ENCODE peak calls at places on chromosomes 5 and 9, in nine cellular contexts. J, Y, T, W, E, Q, I, M and B are unnamed samples. For H3K4me1, the result is how much of the 10 kb centered on the place peaks cover.

GRCh38 chr5:60630836-60631235 is 69.1 kb downstream of the DEPDC1B start:
- DNase-seq in T (no peak), J (no peak), M (no peak), Y (no peak), E (no peak), Q (no peak), W (no peak), I (no peak), B (no peak)

GRCh38 chr9:77449177-77450092 is 198.7 kb downstream of the GNA14 start:
- DNase-seq in M (no peak), W (no peak), T (no peak), E (no peak), Y (no peak), I (peak), J (no peak), Q (peak), B (no peak)

GRCh38 chr5:145463634-145464033 is 371.5 kb downstream of the PRELID2 start:
- DNase-seq in Q (no peak), T (no peak), I (no peak), M (no peak), Y (no peak), J (no peak), E (no peak), W (no peak), B (no peak)

GRCh38 chr5:171495122-171495700 is 75.8 kb downstream of the FGF18 start:
- DNase-seq in J (peak), Q (no peak), M (no peak), T (no peak), W (peak), Y (no peak), I (no peak), E (no peak), B (peak)

GRCh38 chr9:99103909-99104458 is 929 bp upstream of the TGFBR1 start:
- DNase-seq in J (peak), T (no peak), M (no peak), Y (no peak), I (peak), Q (peak), W (peak), E (no peak), B (no peak)

GRCh38 chr9:37935106-37935505 is 31.2 kb upstream of the SLC25A51 start:
- DNase-seq in T (no peak), Q (no peak), Y (no peak), W (no peak), J (no peak), M (no peak), E (no peak), I (no peak), B (peak)

GRCh38 chr9:126419475-126419874 is 92.8 kb downstream of the MVB12B start:
- DNase-seq in Y (no peak), M (no peak), E (no peak), I (no peak), W (no peak), J (peak), T (no peak), Q (peak), B (no peak)

GRCh38 chr5:84585218-84585617 is 200.5 kb upstream of the EDIL3 start:
- DNase-seq in I (no peak), M (no peak), Y (no peak), T (no peak), J (no peak), E (no peak), Q (no peak), W (no peak), B (no peak)

GRCh38 chr5:39197556-39197955 is 21.8 kb downstream of the FYB1 start:
- DNase-seq in I (no peak), J (no peak), E (no peak), Q (no peak), W (no peak), Y (no peak), T (no peak), M (no peak), B (no peak)

GRCh38 chr5:103224118-103224893 is 34.3 kb upstream of the MACIR start:
- DNase-seq in W (peak), I (peak), J (peak), M (peak), T (peak), E (no peak), Q (peak), Y (no peak), B (peak)

GRCh38 chr5:88536146-88536545 is 267.5 kb upstream of the TMEM161B start:
- DNase-seq in W (no peak), Y (no peak), M (no peak), T (no peak), E (no peak), Q (peak), J (no peak), I (no peak), B (no peak)
- H3K27ac ChIP-seq in W (no peak), Y (no peak), M (no peak), T (no peak), E (no peak), Q (no peak), J (no peak), I (no peak), B (no peak)

GRCh38 chr5:34521628-34522290 is 134.4 kb upstream of the RAI14 start:
- DNase-seq in Q (no peak), W (no peak), I (no peak), M (no peak), T (no peak), E (no peak), J (no peak), Y (no peak), B (no peak)

GRCh38 chr5:34525761-34526160 is 130.4 kb upstream of the RAI14 start:
- DNase-seq in Q (no peak), T (no peak), W (no peak), E (no peak), J (peak), Y (no peak), I (peak), M (no peak), B (no peak)

GRCh38 chr5:34523382-34523716 is 132.8 kb upstream of the RAI14 start:
- DNase-seq in E (no peak), W (no peak), I (peak), T (no peak), M (no peak), Q (no peak), Y (no peak), J (no peak), B (no peak)

GRCh38 chr5:34524123-34524522 is 132.0 kb upstream of the RAI14 start:
- DNase-seq in Q (peak), I (peak), M (no peak), J (no peak), W (no peak), T (no peak), E (no peak), Y (no peak), B (peak)

DNA sequence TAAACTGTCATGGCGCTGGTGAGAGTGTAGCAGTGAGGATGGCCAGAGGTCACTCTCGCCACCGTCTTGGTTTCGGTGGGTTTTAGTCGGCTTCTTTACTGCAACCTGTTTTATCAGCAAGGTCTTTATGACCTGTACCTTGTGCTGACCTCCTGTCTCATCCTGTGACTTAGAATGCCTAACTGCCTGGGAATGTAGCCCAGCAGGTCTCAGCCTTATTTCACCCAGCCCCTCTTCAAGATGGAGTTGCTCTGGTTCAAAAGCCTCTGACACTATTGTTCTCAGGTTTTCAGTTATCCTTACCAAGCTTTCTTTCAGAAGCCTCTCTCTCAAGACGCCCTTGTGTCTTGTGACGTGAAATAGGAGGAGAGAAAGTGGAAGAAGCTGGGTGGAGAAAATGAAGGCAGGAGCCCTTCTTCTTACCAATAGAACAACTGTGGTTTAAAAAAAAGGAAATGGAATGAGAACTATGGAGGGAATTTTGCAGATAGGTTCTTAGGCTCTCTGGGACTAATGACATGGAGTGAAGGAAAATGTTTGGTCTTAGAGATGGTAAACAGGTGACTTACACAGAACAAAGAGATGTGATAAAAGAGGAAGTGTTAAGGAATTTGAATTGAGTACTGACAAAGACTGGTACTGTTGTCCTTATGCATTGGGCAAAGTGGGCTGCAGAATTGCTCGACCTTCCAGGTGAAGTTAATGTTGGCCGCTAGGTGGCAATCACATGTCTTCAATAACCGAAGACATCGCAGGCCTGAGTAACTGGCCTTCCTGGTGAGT is 133.3 kb upstream of the RAI14 start:
- DNase-seq in Y (peak), E (no peak), J (peak), W (peak), I (no peak), M (peak), Q (peak), T (no peak), B (no peak)
- TF ChIP-seq CTCF in Y (peak), E (peak), J (peak), W (peak), I (peak), M (peak), Q (peak), T (peak), B (peak)

DNA sequence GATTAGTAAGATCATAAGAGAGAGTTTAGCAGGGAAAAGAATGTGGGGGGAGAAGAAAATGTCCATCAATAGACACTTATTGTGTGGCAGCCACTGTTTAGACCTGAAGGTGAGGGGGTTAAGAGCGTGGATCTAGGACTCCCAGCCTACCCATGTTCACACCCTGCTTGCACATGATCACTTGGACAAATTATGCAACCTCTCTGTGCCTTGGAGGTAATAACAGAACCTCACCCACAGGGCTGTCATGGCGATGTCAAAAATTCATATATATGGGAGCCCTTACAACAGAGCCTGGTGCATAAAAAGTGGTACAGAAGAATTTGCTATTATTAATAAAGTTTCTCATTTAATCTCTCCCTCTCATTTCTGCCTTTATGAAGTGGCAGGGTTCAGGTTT is 86.0 kb upstream of the EQTN start:
- DNase-seq in Q (no peak), Y (no peak), M (no peak), J (no peak), I (no peak), W (no peak), T (no peak), E (no peak), B (no peak)
- H3K4me1 ChIP-seq in Q (under half), Y (under half), M (under half), J (under half), I (under half), W (under half), T (under half), E (under half), B (under half)

DNA sequence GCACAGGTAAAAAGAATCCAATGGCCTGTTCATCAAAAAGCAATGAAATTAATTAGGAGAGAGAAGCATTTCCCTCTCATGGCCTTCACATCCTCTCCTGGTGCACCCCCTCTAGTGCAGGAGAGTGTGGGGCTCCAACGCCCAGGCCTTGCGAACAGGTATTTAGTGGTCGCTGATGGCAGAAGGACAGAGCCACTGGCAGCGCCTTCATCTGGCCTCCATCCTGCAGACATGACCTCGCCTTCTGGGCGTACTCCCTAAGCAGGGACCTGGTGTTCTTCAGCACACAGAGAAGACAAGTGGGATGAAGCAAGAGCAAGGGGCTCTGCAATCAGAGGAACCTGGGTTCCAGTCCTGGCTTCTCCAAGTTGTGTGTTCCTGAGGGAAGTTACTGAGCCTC is 77.5 kb downstream of the SEMA4D start:
- DNase-seq in M (no peak), J (no peak), I (no peak), T (no peak), Q (no peak), Y (no peak), W (no peak), E (no peak), B (no peak)
- H3K27ac ChIP-seq in M (no peak), J (peak), I (no peak), T (peak), Q (no peak), Y (no peak), W (no peak), E (no peak), B (no peak)

DNA sequence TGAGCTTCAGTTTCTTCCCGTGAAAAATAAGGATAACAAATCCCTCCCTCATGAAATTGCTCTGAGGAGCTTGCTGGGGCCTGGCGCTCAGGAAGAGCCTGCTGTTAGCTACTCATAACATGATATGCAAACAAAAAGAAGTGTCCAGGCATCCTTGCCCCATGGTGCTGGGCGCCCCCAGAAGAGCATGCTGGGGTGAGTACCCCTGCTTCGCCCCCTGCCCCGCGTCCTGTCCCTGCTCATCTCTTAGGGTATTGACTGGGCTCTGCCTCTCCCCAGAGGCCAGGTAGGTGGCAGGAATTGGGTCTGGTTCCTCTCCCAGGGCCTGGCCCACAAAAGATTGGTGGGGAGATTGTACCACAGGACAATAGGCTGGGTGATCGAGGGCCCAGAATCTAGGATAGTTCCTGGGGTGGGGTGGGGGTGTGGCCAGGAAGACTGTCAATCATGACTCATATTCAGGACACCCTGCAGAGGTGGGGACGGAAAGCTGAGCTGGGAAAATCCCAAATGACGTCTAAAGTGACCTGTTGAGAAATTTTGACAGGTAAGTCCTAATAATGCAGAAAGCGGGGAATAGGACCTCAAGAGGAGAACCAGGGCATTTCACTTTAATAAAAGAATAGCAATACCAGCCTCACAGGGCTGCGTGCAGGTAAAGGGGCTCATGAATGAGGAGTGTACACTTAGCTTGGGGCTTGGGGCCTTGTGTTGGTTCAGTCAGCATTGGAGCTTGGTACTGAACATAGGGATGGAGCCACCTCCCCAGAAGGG is 8.9 kb downstream of the PITX1 start:
- DNase-seq in E (no peak), Q (no peak), J (no peak), T (no peak), Y (no peak), I (no peak), W (no peak), M (no peak), B (peak)
- TF ChIP-seq CTCF in E (no peak), Q (no peak), J (no peak), T (no peak), Y (no peak), I (no peak), W (no peak), M (no peak), B (no peak)